ENCODE peak calls at places on chromosomes 6 and 20, in five cellular contexts. N, I, L, Z and Q are unnamed samples.
A peak's percentile ranks its signal among the peaks of the same experiment; 100 is the strongest.

GRCh38 chr6:141551318-141551717 is 581.4 kb upstream of the GJE1 start:
- DNase-seq in N (no peak), I (peak; percentile 10), L (no peak), Z (no peak), Q (no peak)

GRCh38 chr6:125153541-125154183 is at the start of gene TPD52L1:
- DNase-seq in N (peak; percentile 79), I (peak; percentile 85), L (peak; percentile 20), Z (peak; percentile 89), Q (peak; percentile 90)

GRCh38 chr20:37686762-37687477 is 6.9 kb upstream of the CTNNBL1 start:
- DNase-seq in N (no peak), I (no peak), L (no peak), Z (no peak), Q (no peak)

GRCh38 chr6:363291-363690 is 28.3 kb upstream of the IRF4 start:
- DNase-seq in N (no peak), I (no peak), L (no peak), Z (no peak), Q (no peak)

GRCh38 chr6:168130683-168131371 is 51.8 kb upstream of the FRMD1 start:
- DNase-seq in N (peak; percentile 11), I (no peak), L (no peak), Z (no peak), Q (peak; percentile 50)

GRCh38 chr6:46581459-46582177 is 71.0 kb downstream of the CYP39A1 start:
- DNase-seq in N (no peak), I (no peak), L (no peak), Z (no peak), Q (no peak)

GRCh38 chr20:53611449-53611894 is 17.8 kb upstream of the ZNF217 start:
- DNase-seq in N (no peak), I (peak; percentile 91), L (no peak), Z (peak; percentile 75), Q (peak; percentile 37)

GRCh38 chr20:2626853-2627541 is 25.4 kb upstream of the NOP56 start:
- DNase-seq in N (no peak), I (peak; percentile 12), L (no peak), Z (no peak), Q (no peak)

GRCh38 chr20:41150664-41151063 is 13.3 kb downstream of the PLCG1 start:
- DNase-seq in N (no peak), I (peak; percentile 42), L (no peak), Z (no peak), Q (no peak)

GRCh38 chr6:46279874-46280273 is 109.1 kb upstream of the ENPP5 start:
- DNase-seq in N (no peak), I (no peak), L (no peak), Z (no peak), Q (no peak)

GRCh38 chr20:9110365-9110764 is 41.5 kb downstream of the PLCB4 start:
- DNase-seq in N (no peak), I (no peak), L (no peak), Z (no peak), Q (no peak)

GRCh38 chr6:160102399-160102798 is 19.2 kb upstream of the SLC22A1 start:
- DNase-seq in N (no peak), I (no peak), L (no peak), Z (no peak), Q (no peak)

GRCh38 chr6:160101262-160102205 is 20.1 kb upstream of the SLC22A1 start:
- DNase-seq in N (no peak), I (peak; percentile 66), L (no peak), Z (no peak), Q (no peak)

GRCh38 chr6:160104821-160105517 is 16.6 kb upstream of the SLC22A1 start:
- DNase-seq in N (no peak), I (no peak), L (no peak), Z (no peak), Q (no peak)

GRCh38 chr6:160102956-160103824 is 18.4 kb upstream of the SLC22A1 start:
- DNase-seq in N (no peak), I (peak; percentile 77), L (peak; percentile 5), Z (peak; percentile 76), Q (peak; percentile 84)

DNA sequence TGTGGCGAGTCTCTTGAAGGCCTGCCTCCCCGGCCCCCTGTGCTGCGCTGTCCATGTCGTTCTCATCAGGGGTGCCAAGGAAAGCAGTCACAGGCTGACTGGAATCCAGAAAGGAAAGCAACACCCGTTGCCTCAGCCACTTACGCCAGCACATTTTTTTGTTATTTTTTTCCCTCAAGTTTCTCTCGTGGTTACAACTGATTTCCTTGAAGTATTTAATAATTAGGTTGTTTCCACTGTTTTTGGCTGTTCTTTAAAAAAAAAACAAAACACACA is 17.9 kb upstream of the SLC22A1 start:
- DNase-seq in N (no peak), I (no peak), L (no peak), Z (peak; percentile 85), Q (no peak)
- H3K36me3 ChIP-seq in N (no peaks in the 10 kb centered on the region), I (peaks cover 5% of the 10 kb centered on the region), L (peaks cover 25% of the 10 kb centered on the region), Z (peaks cover 26% of the 10 kb centered on the region), Q (peaks cover 7% of the 10 kb centered on the region)

DNA sequence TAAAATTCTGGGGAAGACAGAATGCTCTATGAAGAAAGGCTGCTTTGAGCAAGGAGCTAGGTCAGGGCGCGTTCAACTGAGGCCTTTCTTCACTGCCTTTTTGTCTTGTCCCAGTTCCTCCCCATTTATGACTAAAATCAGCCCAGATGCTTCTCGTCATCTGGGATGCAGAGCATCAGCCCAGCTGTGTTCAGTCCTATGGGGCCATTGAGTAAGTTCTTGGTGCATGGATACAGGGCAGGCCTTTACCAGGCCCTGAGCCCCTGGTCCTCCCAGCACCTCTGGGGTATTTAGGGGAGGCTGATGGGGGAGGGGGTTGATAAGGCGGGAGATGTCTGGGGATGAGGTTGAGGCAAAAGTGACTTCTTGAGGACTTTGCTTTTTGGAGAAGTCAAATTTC is 55.7 kb downstream of the PTPN1 start:
- DNase-seq in N (no peak), I (no peak), L (no peak), Z (no peak), Q (no peak)
- H3K36me3 ChIP-seq in N (no peaks in the 10 kb centered on the region), I (peaks cover 2% of the 10 kb centered on the region), L (peaks cover 52% of the 10 kb centered on the region), Z (peaks cover 19% of the 10 kb centered on the region), Q (peaks cover 12% of the 10 kb centered on the region)

DNA sequence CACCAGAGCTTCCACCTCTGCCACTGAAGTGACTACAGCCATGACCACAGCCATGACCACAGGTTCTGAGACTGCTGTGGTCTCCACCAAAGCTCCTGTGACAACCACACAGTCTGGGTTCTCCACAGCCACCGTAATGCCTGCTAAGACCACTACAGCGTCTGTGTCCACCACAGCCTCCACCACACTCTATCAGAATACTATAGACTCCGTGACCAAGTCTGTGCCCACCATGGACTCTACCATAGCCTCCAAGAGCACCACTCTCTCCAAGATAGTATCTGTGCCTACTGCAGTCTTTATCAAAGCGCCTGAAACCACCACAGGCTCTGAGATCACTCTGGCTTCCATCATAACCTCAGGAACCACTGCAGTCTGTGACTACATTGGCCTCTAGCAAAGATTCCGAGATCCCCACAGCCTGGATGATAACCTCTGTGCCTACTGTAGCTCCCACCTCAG is 18.3 kb upstream of the MUC21 start:
- DNase-seq in N (no peak), I (no peak), L (no peak), Z (no peak), Q (no peak)
- H3K36me3 ChIP-seq in N (no peaks in the 10 kb centered on the region), I (no peaks in the 10 kb centered on the region), L (no peaks in the 10 kb centered on the region), Z (no peaks in the 10 kb centered on the region), Q (no peaks in the 10 kb centered on the region)

DNA sequence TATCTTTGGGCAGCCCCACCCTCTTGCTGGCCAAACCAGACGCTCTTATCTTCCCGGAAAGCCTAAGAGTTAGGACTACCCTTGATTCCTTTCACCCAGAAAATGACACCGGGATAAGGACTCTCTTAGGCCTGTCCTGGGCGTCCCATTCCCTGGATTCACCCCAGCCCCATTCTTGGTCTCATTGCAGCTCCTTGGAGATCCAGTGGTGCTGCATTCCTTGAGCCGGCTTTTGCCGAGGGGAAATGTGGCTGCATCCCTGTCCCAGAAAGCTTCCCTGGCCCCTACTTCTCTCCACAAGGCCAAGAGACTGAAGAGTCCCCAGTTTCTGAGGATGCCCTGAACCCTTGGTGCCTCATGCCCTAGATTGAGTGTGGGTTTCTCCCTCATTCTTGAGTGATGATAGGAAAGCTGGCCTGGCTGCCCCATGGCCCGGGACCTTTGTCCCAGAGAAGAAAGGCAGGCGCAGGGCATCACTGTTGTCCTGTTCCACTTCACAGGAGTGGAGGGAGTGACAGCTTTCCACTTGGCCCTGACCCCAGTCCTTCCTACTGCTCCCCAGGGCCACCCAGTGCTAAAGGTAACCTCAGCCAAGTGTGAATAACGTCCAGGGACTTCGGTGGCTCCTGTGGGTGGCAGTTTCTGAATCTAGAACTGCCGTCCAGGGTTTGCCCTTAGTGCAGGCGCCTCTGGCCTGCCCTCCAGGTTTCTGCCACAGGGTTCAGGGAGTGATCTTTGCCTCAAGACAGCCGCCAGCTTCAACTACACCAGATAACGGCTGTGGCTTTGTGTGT is 42.7 kb upstream of the MYL9 start:
- DNase-seq in N (no peak), I (no peak), L (no peak), Z (no peak), Q (no peak)
- H3K36me3 ChIP-seq in N (peaks cover 7% of the 10 kb centered on the region), I (peaks cover 13% of the 10 kb centered on the region), L (peaks cover 22% of the 10 kb centered on the region), Z (peaks cover 56% of the 10 kb centered on the region), Q (peaks cover 48% of the 10 kb centered on the region)

DNA sequence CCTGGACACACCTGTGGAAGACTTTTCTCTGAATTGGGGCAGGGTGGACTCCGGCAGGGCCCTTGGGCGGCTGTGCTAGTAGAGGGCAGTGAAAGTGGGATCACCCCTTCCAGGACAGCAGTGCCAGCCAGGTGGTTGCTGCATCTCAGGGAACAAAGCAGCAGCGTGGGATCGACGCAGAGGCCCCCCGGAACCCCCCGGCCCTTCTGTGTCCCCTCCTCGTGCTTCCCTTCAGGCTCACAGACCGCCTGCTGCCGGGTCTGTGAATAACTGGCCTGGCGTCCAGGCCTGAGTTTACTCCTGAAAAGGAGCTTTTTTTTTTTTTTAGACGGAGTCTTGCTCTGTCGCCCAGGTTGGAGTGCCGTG is 8.9 kb upstream of the DNAJC5 start:
- DNase-seq in N (no peak), I (no peak), L (no peak), Z (no peak), Q (no peak)
- H3K36me3 ChIP-seq in N (peaks cover 4% of the 10 kb centered on the region), I (peaks cover 19% of the 10 kb centered on the region), L (peaks cover 26% of the 10 kb centered on the region), Z (peaks cover 63% of the 10 kb centered on the region), Q (peaks cover 16% of the 10 kb centered on the region)

GRCh38 chr6:26131618-26132017 is 44.4 kb downstream of the HFE start:
- DNase-seq in N (no peak), I (peak; percentile 73), L (no peak), Z (no peak), Q (no peak)
- H3K36me3 ChIP-seq in N (no peaks in the 10 kb centered on the region), I (no peaks in the 10 kb centered on the region), L (no peaks in the 10 kb centered on the region), Z (peaks cover 11% of the 10 kb centered on the region), Q (no peaks in the 10 kb centered on the region)